ENCODE peak calls at places on chromosomes 7 and 10, in six cellular contexts. C is HEK293T, D is K562, K is HepG2, Z is GM12878, Q is IMR-90. X is an unnamed sample.

GRCh38 chr10:97333351-97333600 is 1.3 kb downstream of the FRAT2 start:
- DNase-seq in Z (no peak), C (peak), D (peak), Q (peak), K (no peak), X (no peak)

GRCh38 chr7:108204281-108204796 is 74.2 kb upstream of the LAMB4 start:
- DNase-seq in K (no peak), D (no peak), C (no peak), Q (no peak), Z (no peak), X (no peak)

GRCh38 chr7:116167177-116167576 is 43.2 kb upstream of the TES start:
- DNase-seq in Q (no peak), D (peak), Z (no peak), K (no peak), C (peak), X (no peak)

GRCh38 chr10:132251928-132252327 is 55.8 kb downstream of the STK32C start:
- DNase-seq in Q (no peak), Z (no peak), D (no peak), K (peak), C (no peak), X (no peak)

GRCh38 chr10:8978100-8978499 is 923.6 kb downstream of the GATA3 start:
- DNase-seq in C (no peak), Q (no peak), Z (no peak), D (no peak), K (no peak), X (no peak)

GRCh38 chr10:78596556-78596955 is 472.2 kb upstream of the ZMIZ1 start:
- DNase-seq in D (no peak), K (no peak), Q (no peak), C (no peak), Z (no peak), X (no peak)

GRCh38 chr10:95242581-95243317 is 48.1 kb downstream of the PDLIM1 start:
- DNase-seq in Q (peak), K (peak), C (peak), D (peak), Z (no peak), X (peak)

GRCh38 chr7:120460928-120461327 is 188.0 kb downstream of the KCND2 start:
- DNase-seq in D (no peak), C (no peak), Q (no peak), Z (no peak), K (no peak), X (no peak)

GRCh38 chr10:3154661-3155060 is 17.9 kb downstream of the PITRM1 start:
- DNase-seq in Q (no peak), K (no peak), Z (no peak), C (no peak), D (no peak), X (no peak)

DNA sequence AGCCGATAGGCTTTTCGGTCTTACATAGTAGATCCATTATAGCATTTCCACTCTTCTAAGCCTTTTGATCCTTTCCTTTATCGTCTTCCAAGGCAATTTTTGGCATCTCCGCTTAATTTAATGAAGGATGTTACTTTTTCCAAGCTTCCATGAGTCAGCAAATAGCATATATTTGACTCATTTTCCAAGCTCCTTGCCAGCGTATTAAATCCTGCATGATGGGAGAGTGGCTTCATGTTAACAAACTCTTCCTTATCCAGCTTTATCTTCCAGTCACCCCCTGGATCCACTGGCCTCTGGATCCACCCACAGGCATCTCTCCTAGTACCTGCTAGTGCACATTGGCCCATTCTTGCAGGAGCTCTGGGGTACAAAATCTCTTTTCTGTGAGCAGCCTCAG is 13.0 kb downstream of the OR9A2 start:
- DNase-seq in D (no peak), K (no peak), C (no peak), Z (no peak), Q (peak), X (peak)
- TF ChIP-seq BHLHE40 in D (no peak), K (no peak), C (no peak), Z (no peak), Q (no peak), X (no peak)

GRCh38 chr7:16743207-16743606 is 10.3 kb upstream of the TSPAN13 start:
- DNase-seq in C (no peak), D (no peak), Q (peak), K (no peak), Z (no peak), X (no peak)
- TF ChIP-seq BHLHE40 in C (no peak), D (no peak), Q (no peak), K (no peak), Z (no peak), X (no peak)

GRCh38 chr7:82091126-82091682 is 321.4 kb upstream of the HGF start:
- DNase-seq in D (no peak), K (no peak), C (no peak), Q (no peak), Z (no peak), X (no peak)

GRCh38 chr7:82085116-82085515 is 315.3 kb upstream of the HGF start:
- DNase-seq in C (no peak), Q (no peak), K (no peak), Z (no peak), D (no peak), X (no peak)

GRCh38 chr7:82081644-82082224 is 311.9 kb upstream of the HGF start:
- DNase-seq in Z (no peak), D (no peak), C (no peak), Q (no peak), K (no peak), X (no peak)

GRCh38 chr7:82087099-82087498 is 317.3 kb upstream of the HGF start:
- DNase-seq in C (no peak), D (no peak), K (no peak), Z (no peak), Q (no peak), X (no peak)
- TF ChIP-seq BHLHE40 in C (no peak), D (no peak), K (no peak), Z (no peak), Q (no peak), X (no peak)

GRCh38 chr7:130473877-130474276 is 18.0 kb upstream of the MEST start:
- DNase-seq in C (no peak), D (no peak), K (no peak), Z (no peak), Q (no peak), X (no peak)
- TF ChIP-seq BHLHE40 in C (no peak), D (no peak), K (no peak), Z (no peak), Q (no peak), X (no peak)

GRCh38 chr10:128537888-128538287 is 411.7 kb upstream of the MKI67 start:
- DNase-seq in Q (no peak), K (no peak), D (no peak), Z (no peak), C (no peak), X (no peak)
- TF ChIP-seq BHLHE40 in Q (no peak), K (no peak), D (no peak), Z (no peak), C (no peak), X (no peak)

DNA sequence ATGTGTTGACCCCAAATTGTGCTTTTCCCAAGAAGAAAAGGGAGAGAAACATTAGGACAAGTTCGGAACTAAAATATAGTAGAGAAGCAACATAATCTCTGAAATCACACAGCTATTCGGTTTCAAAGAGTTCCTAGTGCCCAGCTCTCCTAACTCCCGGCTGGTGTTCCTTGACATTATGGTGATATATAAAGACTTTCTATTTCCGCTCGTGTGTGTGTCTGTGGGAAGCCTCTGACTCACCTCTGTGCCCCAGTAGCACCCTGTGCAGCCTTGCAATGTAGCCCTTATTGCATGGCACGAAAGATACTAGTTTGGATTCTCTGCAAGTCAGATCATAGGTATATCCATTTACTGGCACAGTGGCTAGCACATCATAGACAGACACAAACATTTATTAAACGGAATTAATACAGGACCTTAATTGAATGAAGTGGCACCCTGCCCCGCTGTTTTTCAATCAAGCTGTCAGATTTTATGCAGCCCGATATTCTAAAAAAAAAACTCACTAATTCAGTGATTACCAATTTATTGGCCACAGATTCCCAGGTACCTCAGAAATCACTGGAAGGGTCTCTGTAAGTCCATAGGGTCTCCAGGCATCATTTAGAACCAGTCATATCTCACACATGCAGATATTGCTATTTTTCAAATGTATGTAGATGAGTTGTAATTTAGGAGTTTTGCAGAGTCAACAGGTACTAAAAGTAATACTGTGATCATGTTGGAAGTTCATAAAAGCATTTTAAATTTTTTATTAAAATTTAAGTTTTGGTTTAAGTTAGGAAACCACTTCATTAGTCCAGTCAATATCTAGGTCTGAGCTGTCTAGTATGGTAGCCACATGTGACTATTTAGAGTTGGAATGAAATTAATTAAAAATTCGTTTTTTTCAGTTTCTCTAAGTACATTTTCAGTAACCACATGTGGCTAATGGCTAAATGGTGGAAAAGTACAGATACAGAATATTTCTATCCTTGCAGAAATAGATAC is 43.3 kb downstream of the SFTPD start:
- DNase-seq in K (no peak), Z (no peak), Q (peak), D (no peak), C (no peak), X (no peak)
- TF ChIP-seq BHLHE40 in K (no peak), Z (no peak), Q (no peak), D (no peak), C (no peak), X (no peak)

DNA sequence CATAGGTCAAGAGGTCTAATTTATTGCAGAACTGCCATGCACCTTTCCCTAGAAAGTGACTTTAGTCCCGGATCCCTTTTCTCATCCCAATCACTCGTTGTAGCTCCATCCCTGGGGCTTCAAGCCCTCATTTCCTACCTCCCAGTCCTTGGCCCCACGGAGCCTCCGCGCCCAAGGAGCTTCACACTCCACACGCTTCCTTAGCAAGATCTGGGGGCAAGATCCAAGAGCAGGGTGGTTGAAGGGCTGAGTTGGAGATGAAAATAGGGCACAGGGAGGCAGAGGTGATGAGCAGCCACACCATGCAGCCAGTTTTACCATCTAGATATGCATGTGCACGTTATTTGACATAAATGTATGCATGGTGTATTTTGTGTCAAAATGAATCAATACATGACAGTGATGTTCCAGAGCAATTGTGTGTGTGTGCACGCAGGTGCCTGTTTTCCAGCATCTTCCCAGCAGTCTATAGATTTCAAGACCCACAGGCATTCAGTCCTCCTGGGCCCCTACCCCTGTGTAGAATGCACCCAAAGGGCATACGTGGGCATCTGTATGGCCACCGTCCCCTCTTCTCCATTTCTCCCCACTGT is 6.0 kb upstream of the TRPV6 start:
- DNase-seq in C (no peak), Q (no peak), D (no peak), K (no peak), Z (no peak), X (no peak)
- TF ChIP-seq BHLHE40 in C (no peak), Q (no peak), D (no peak), K (no peak), Z (no peak), X (no peak)

DNA sequence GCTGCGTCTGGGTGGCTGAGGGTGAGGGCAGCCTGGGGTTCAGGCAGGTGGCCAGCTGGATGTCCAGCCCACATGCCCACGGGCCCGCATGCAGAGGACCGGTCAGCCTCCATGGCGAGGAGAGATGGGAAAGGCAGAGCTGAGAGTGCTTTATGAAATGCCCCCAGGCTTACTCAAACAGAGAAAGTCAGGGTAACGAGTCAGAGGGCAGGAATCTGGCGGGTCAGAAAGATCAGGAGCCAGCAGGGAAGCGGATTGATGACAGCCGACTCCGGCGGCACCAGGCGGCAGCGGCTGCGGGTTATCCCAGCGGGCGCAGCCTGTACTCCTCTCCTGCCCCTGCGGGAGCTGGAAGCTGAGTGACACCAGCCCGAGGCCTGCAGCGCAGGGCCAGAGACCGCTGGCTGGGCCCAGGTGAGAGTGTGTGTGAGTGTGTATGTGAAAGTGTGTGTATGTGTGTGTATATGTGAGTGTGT is 13.4 kb downstream of the SLC13A4 start:
- DNase-seq in Q (peak), D (no peak), C (peak), Z (no peak), K (peak), X (peak)
- TF ChIP-seq BHLHE40 in Q (no peak), D (no peak), C (no peak), Z (no peak), K (no peak), X (no peak)

X was measured in A549.